ENCODE peak calls at places on chromosomes 7 and 10, in nine cellular contexts. One of them, this sample, is unnamed.

GRCh38 chr10:51073461-51074237 is 638 bp upstream of the PRKG1 start:
- DNase-seq in NCI-H2029: no peak
- DNase-seq in activated CD4-positive, alpha-beta T cell treated with anti-CD3 and anti-CD28 coated beads for 4 hours: no peak
- DNase-seq in T-helper 9 cell: no peak
- DNase-seq in AG08395: peak; percentile 44
- DNase-seq in lower lobe of right lung: no peak
- DNase-seq in activated CD8-positive, alpha-beta T cell treated with anti-CD3 and anti-CD28 coated beads, Interleukin-2, amount 10 ng/mL, durations not matched to agents 7 days and 5 days: no peak
- DNase-seq in dermis blood vessel endothelial cell: no peak
- DNase-seq in heart left ventricle: peak; percentile 43
- DNase-seq in this sample: no peak

GRCh38 chr7:122261442-122261841 is 43.1 kb downstream of the FEZF1 start:
- DNase-seq in NCI-H2029: no peak
- DNase-seq in activated CD4-positive, alpha-beta T cell treated with anti-CD3 and anti-CD28 coated beads for 4 hours: no peak
- DNase-seq in T-helper 9 cell: no peak
- DNase-seq in AG08395: no peak
- DNase-seq in lower lobe of right lung: no peak
- DNase-seq in activated CD8-positive, alpha-beta T cell treated with anti-CD3 and anti-CD28 coated beads, Interleukin-2, amount 10 ng/mL, durations not matched to agents 7 days and 5 days: no peak
- DNase-seq in dermis blood vessel endothelial cell: no peak
- DNase-seq in heart left ventricle: no peak
- DNase-seq in this sample: no peak

GRCh38 chr7:64131696-64132095 is 75.3 kb upstream of the ZNF735 start:
- DNase-seq in NCI-H2029: no peak
- DNase-seq in activated CD4-positive, alpha-beta T cell treated with anti-CD3 and anti-CD28 coated beads for 4 hours: no peak
- DNase-seq in T-helper 9 cell: no peak
- DNase-seq in AG08395: no peak
- DNase-seq in lower lobe of right lung: no peak
- DNase-seq in activated CD8-positive, alpha-beta T cell treated with anti-CD3 and anti-CD28 coated beads, Interleukin-2, amount 10 ng/mL, durations not matched to agents 7 days and 5 days: no peak
- DNase-seq in dermis blood vessel endothelial cell: no peak
- DNase-seq in heart left ventricle: no peak
- DNase-seq in this sample: no peak

GRCh38 chr10:58063854-58064480 is 203.7 kb downstream of the IPMK start:
- DNase-seq in NCI-H2029: no peak
- DNase-seq in activated CD4-positive, alpha-beta T cell treated with anti-CD3 and anti-CD28 coated beads for 4 hours: no peak
- DNase-seq in T-helper 9 cell: no peak
- DNase-seq in AG08395: no peak
- DNase-seq in lower lobe of right lung: no peak
- DNase-seq in activated CD8-positive, alpha-beta T cell treated with anti-CD3 and anti-CD28 coated beads, Interleukin-2, amount 10 ng/mL, durations not matched to agents 7 days and 5 days: no peak
- DNase-seq in dermis blood vessel endothelial cell: no peak
- DNase-seq in heart left ventricle: no peak
- DNase-seq in this sample: no peak

GRCh38 chr10:44186150-44186549 is 198.7 kb downstream of the CXCL12 start:
- DNase-seq in NCI-H2029: no peak
- DNase-seq in activated CD4-positive, alpha-beta T cell treated with anti-CD3 and anti-CD28 coated beads for 4 hours: no peak
- DNase-seq in T-helper 9 cell: no peak
- DNase-seq in AG08395: peak; percentile 53
- DNase-seq in lower lobe of right lung: no peak
- DNase-seq in activated CD8-positive, alpha-beta T cell treated with anti-CD3 and anti-CD28 coated beads, Interleukin-2, amount 10 ng/mL, durations not matched to agents 7 days and 5 days: no peak
- DNase-seq in dermis blood vessel endothelial cell: no peak
- DNase-seq in heart left ventricle: no peak
- DNase-seq in this sample: no peak

GRCh38 chr7:2232766-2233520 is at the start of gene MAD1L1:
- DNase-seq in NCI-H2029: peak; percentile 83
- DNase-seq in activated CD4-positive, alpha-beta T cell treated with anti-CD3 and anti-CD28 coated beads for 4 hours: peak; percentile 86
- DNase-seq in T-helper 9 cell: peak; percentile 89
- DNase-seq in AG08395: peak; percentile 97
- DNase-seq in lower lobe of right lung: peak; percentile 92
- DNase-seq in activated CD8-positive, alpha-beta T cell treated with anti-CD3 and anti-CD28 coated beads, Interleukin-2, amount 10 ng/mL, durations not matched to agents 7 days and 5 days: peak; percentile 92
- DNase-seq in dermis blood vessel endothelial cell: peak; percentile 94
- DNase-seq in heart left ventricle: peak; percentile 91
- DNase-seq in this sample: peak; percentile 88

GRCh38 chr7:132755538-132756481 is 179.5 kb upstream of the PLXNA4 start:
- DNase-seq in NCI-H2029: peak; percentile 56
- DNase-seq in activated CD4-positive, alpha-beta T cell treated with anti-CD3 and anti-CD28 coated beads for 4 hours: no peak
- DNase-seq in T-helper 9 cell: no peak
- DNase-seq in AG08395: peak; percentile 39
- DNase-seq in lower lobe of right lung: no peak
- DNase-seq in activated CD8-positive, alpha-beta T cell treated with anti-CD3 and anti-CD28 coated beads, Interleukin-2, amount 10 ng/mL, durations not matched to agents 7 days and 5 days: no peak
- DNase-seq in dermis blood vessel endothelial cell: peak; percentile 8
- DNase-seq in heart left ventricle: no peak
- DNase-seq in this sample: no peak

GRCh38 chr7:149196151-149196704 is 882 bp downstream of the ZNF282 start:
- DNase-seq in NCI-H2029: no peak
- DNase-seq in activated CD4-positive, alpha-beta T cell treated with anti-CD3 and anti-CD28 coated beads for 4 hours: no peak
- DNase-seq in T-helper 9 cell: no peak
- DNase-seq in AG08395: no peak
- DNase-seq in lower lobe of right lung: no peak
- DNase-seq in activated CD8-positive, alpha-beta T cell treated with anti-CD3 and anti-CD28 coated beads, Interleukin-2, amount 10 ng/mL, durations not matched to agents 7 days and 5 days: peak; percentile 25
- DNase-seq in dermis blood vessel endothelial cell: peak; percentile 34
- DNase-seq in heart left ventricle: no peak
- DNase-seq in this sample: no peak

GRCh38 chr10:89369142-89370105 is 8.4 kb upstream of the IFIT1B start:
- DNase-seq in NCI-H2029: no peak
- DNase-seq in activated CD4-positive, alpha-beta T cell treated with anti-CD3 and anti-CD28 coated beads for 4 hours: peak; percentile 38
- DNase-seq in T-helper 9 cell: no peak
- DNase-seq in AG08395: peak; percentile 55
- DNase-seq in lower lobe of right lung: no peak
- DNase-seq in activated CD8-positive, alpha-beta T cell treated with anti-CD3 and anti-CD28 coated beads, Interleukin-2, amount 10 ng/mL, durations not matched to agents 7 days and 5 days: peak; percentile 42
- DNase-seq in dermis blood vessel endothelial cell: peak; percentile 69
- DNase-seq in heart left ventricle: no peak
- DNase-seq in this sample: no peak

GRCh38 chr7:2198206-2198605 is 34.5 kb downstream of the MAD1L1 start:
- DNase-seq in NCI-H2029: peak; percentile 96
- DNase-seq in activated CD4-positive, alpha-beta T cell treated with anti-CD3 and anti-CD28 coated beads for 4 hours: no peak
- DNase-seq in T-helper 9 cell: no peak
- DNase-seq in AG08395: no peak
- DNase-seq in lower lobe of right lung: peak; percentile 87
- DNase-seq in activated CD8-positive, alpha-beta T cell treated with anti-CD3 and anti-CD28 coated beads, Interleukin-2, amount 10 ng/mL, durations not matched to agents 7 days and 5 days: no peak
- DNase-seq in dermis blood vessel endothelial cell: no peak
- DNase-seq in heart left ventricle: no peak
- DNase-seq in this sample: no peak

GRCh38 chr10:30059209-30060107 is at the start of gene JCAD:
- DNase-seq in NCI-H2029: no peak
- DNase-seq in activated CD4-positive, alpha-beta T cell treated with anti-CD3 and anti-CD28 coated beads for 4 hours: peak; percentile 40
- DNase-seq in T-helper 9 cell: peak; percentile 23
- DNase-seq in AG08395: peak; percentile 70
- DNase-seq in lower lobe of right lung: peak; percentile 80
- DNase-seq in activated CD8-positive, alpha-beta T cell treated with anti-CD3 and anti-CD28 coated beads, Interleukin-2, amount 10 ng/mL, durations not matched to agents 7 days and 5 days: peak; percentile 61
- DNase-seq in dermis blood vessel endothelial cell: peak; percentile 69
- DNase-seq in heart left ventricle: peak; percentile 88
- DNase-seq in this sample: peak; percentile 48

GRCh38 chr7:106176414-106177294 is 64.5 kb upstream of the SYPL1 start:
- DNase-seq in NCI-H2029: peak; percentile 50
- DNase-seq in activated CD4-positive, alpha-beta T cell treated with anti-CD3 and anti-CD28 coated beads for 4 hours: peak; percentile 70
- DNase-seq in T-helper 9 cell: peak; percentile 57
- DNase-seq in AG08395: peak; percentile 93
- DNase-seq in lower lobe of right lung: peak; percentile 86
- DNase-seq in activated CD8-positive, alpha-beta T cell treated with anti-CD3 and anti-CD28 coated beads, Interleukin-2, amount 10 ng/mL, durations not matched to agents 7 days and 5 days: peak; percentile 75
- DNase-seq in dermis blood vessel endothelial cell: peak; percentile 91
- DNase-seq in heart left ventricle: peak; percentile 82
- DNase-seq in this sample: peak; percentile 54

This sample was measured in activated T-helper 1 cell treated with anti-CD3 and anti-CD28 coated beads, Interleukin-12 subunit alpha, Interleukin-12 subunit beta, Interleukin-2, Interleukin-4 antibody, amounts not matched to agents 30 ng/mL and 10 ng/mL and 1 ng/mL, durations not matched to agents 14 hours and 24 hours and 36 hours.